ENCODE peak calls at places on chromosomes 13 and 19, in six cellular contexts. K is SK-N-SH, Q is HCT116, M is neural progenitor cell, Y is GM23248, P is OCI-LY7. L is an unnamed sample.

GRCh38 chr13:105612541-105612940 is 922.9 kb downstream of the EFNB2 start:
- DNase-seq in Q (no peak), Y (no peak), M (no peak), K (no peak), P (no peak), L (no peak)

GRCh38 chr19:49017666-49018351 is 918 bp upstream of the LHB start:
- DNase-seq in M (peak; percentile 79), Q (peak; percentile 60), Y (peak; percentile 83), K (peak; percentile 89), P (peak; percentile 73), L (peak; percentile 83)

GRCh38 chr13:21674271-21675009 is 3.6 kb downstream of the FGF9 start:
- DNase-seq in P (peak; percentile 75), M (peak; percentile 77), Q (no peak), K (peak; percentile 42), Y (peak; percentile 42), L (peak; percentile 65)

GRCh38 chr13:99258210-99258860 is at the start of gene GPR18:
- DNase-seq in M (no peak), Q (no peak), Y (no peak), K (no peak), P (peak; percentile 66), L (no peak)

GRCh38 chr13:50990540-50991506 is 81.2 kb downstream of the RNASEH2B start:
- DNase-seq in K (peak; percentile 34), Q (no peak), P (no peak), Y (peak; percentile 87), M (peak; percentile 49), L (peak; percentile 44)

GRCh38 chr13:20847298-20847697 is 55.2 kb downstream of the XPO4 start:
- DNase-seq in P (no peak), M (no peak), Q (no peak), Y (no peak), K (no peak), L (peak; percentile 33)

GRCh38 chr13:23544668-23545067 is 25.5 kb upstream of the TNFRSF19 start:
- DNase-seq in K (no peak), M (no peak), P (no peak), Q (no peak), Y (no peak), L (no peak)

GRCh38 chr13:107832521-107833095 is 382.7 kb downstream of the LIG4 start:
- DNase-seq in Y (no peak), P (no peak), K (no peak), M (peak; percentile 52), Q (no peak), L (peak; percentile 23)

GRCh38 chr13:113992276-113993005 is 18.6 kb upstream of the C13orf46 start:
- DNase-seq in K (no peak), P (no peak), Y (no peak), M (no peak), Q (no peak), L (no peak)

GRCh38 chr13:98207411-98207810 is 30.3 kb upstream of the RNF113B start:
- DNase-seq in Y (peak; percentile 48), Q (no peak), P (no peak), K (no peak), M (no peak), L (no peak)

GRCh38 chr19:2170219-2170618 is 6.5 kb downstream of the DOT1L start:
- DNase-seq in M (peak; percentile 77), Y (no peak), Q (no peak), K (no peak), P (no peak), L (no peak)

GRCh38 chr19:41447732-41448332 is 4.9 kb downstream of the ERICH4 start:
- DNase-seq in Q (no peak), Y (no peak), K (no peak), M (no peak), P (no peak), L (no peak)

GRCh38 chr13:37136633-37137032 is 31.2 kb upstream of the CSNK1A1L start:
- DNase-seq in M (no peak), Y (no peak), K (no peak), Q (no peak), P (no peak), L (no peak)

GRCh38 chr19:12000152-12000981 is 35.1 kb downstream of the ZNF433 start:
- DNase-seq in P (peak; percentile 18), M (no peak), Q (no peak), K (no peak), Y (peak; percentile 56), L (no peak)

GRCh38 chr13:44368062-44368591 is 5.5 kb upstream of the SERP2 start:
- DNase-seq in Q (no peak), M (no peak), P (no peak), Y (peak; percentile 59), K (peak; percentile 67), L (no peak)

GRCh38 chr13:43339843-43340550 is 316.6 kb downstream of the DNAJC15 start:
- DNase-seq in Y (peak; percentile 49), Q (no peak), K (no peak), M (no peak), P (no peak), L (no peak)

GRCh38 chr19:4986056-4986455 is 17.1 kb downstream of the KDM4B start:
- DNase-seq in M (no peak), K (no peak), Q (no peak), P (no peak), Y (no peak), L (no peak)

GRCh38 chr13:113882266-113882627 is 18.4 kb upstream of the GAS6 start:
- DNase-seq in P (no peak), Q (no peak), M (no peak), Y (no peak), K (no peak), L (no peak)

GRCh38 chr13:68160466-68160865 is 930.3 kb upstream of the PCDH9 start:
- DNase-seq in Q (no peak), Y (no peak), K (no peak), M (no peak), P (no peak), L (no peak)

GRCh38 chr19:54470991-54471782 is 1.9 kb downstream of the CDC42EP5 start:
- DNase-seq in P (no peak), Q (no peak), K (no peak), Y (peak; percentile 68), M (peak; percentile 49), L (peak; percentile 69)

GRCh38 chr13:99396446-99396845 is 89.2 kb upstream of the GPR183 start:
- DNase-seq in Y (no peak), P (no peak), Q (no peak), M (no peak), K (no peak), L (no peak)

GRCh38 chr13:24165746-24166145 is 5.2 kb downstream of the SPATA13 start:
- DNase-seq in M (no peak), Y (peak; percentile 86), P (no peak), K (no peak), Q (no peak), L (no peak)

GRCh38 chr19:15265214-15265613 is 33.0 kb upstream of the EPHX3 start:
- DNase-seq in P (no peak), K (no peak), M (no peak), Y (no peak), Q (no peak), L (no peak)

GRCh38 chr13:23990443-23990842 is 93.1 kb upstream of the C1QTNF9B start:
- DNase-seq in P (no peak), M (no peak), K (no peak), Y (no peak), Q (no peak), L (no peak)

GRCh38 chr13:111916201-111916600 is 150.7 kb upstream of the SOX1 start:
- DNase-seq in Y (no peak), M (no peak), Q (no peak), K (no peak), P (no peak), L (no peak)

GRCh38 chr19:17205237-17206140 is 9.7 kb upstream of the USE1 start:
- DNase-seq in P (peak; percentile 65), M (peak; percentile 75), Y (peak; percentile 69), Q (no peak), K (peak; percentile 74), L (peak; percentile 90)

DNA sequence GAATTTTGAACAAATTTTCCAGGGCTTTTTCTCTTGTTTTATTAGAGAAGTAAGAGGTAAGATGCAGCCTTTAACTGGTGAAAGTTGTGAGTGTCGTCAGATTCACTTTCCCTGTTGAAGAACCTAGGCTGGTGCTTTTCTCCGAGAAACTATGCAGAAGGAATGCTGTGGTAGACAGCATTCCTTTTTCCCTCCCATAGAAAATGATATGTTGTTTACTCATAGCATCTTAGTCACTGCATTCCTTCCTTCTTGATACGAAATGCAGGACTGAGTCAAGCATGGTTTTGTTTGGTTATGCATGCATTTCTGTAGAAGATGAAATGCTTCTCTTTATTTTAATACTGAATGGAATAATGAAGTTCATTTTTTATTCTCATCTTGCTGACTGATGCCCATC is 3.4 kb downstream of the ITGBL1 start:
- DNase-seq in K (no peak), P (no peak), M (no peak), Q (no peak), Y (peak; percentile 95), L (peak; percentile 33)
- H3K4me1 ChIP-seq in K (peaks cover 11% of the 10 kb centered on the region), P (no peaks in the 10 kb centered on the region), M (no peaks in the 10 kb centered on the region), Q (peaks cover 15% of the 10 kb centered on the region), Y (peaks cover 52% of the 10 kb centered on the region), L (peaks cover 14% of the 10 kb centered on the region)

DNA sequence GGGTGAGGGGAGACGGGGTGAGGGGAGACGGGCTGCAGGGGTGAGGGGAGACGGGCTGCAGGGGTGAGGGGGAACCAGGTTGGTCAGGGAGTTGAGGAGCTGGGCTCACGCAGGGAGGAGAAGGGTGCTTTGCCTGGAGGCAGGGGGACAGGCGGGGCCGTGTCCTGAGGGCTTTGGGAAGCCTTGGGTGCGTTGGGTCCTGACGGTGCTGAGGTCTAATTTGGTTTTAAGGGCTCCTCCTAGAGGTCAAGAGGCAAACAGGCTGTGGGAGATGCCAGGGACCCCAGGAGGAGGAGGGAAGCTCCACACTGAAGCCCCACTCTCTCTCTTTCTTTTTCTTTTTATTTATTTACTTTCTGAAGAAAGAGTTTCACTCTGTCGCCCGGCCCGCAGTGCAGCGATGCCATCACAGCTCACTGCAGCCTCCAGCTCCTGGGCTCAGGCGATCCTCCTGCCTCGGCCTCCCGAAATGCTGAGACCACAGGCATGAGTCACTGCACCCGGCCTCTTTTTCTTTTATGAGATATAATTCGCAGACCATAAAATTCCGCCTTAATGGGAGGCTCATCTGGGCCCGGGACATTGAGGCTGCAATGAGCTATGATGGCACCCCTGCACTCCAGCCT is 9.3 kb upstream of the MISP start:
- DNase-seq in K (peak; percentile 71), Y (no peak), M (peak; percentile 70), P (peak; percentile 51), Q (no peak), L (peak; percentile 90)
- TF ChIP-seq EZH2phosphoT487 in K (no peak), Y (no peak), M (no peak), P (no peak), Q (no peak), L (no peak)

GRCh38 chr19:3397266-3398022 is 31.1 kb downstream of the NFIC start:
- DNase-seq in Q (peak; percentile 21), Y (peak; percentile 55), M (peak; percentile 30), K (peak; percentile 47), P (no peak), L (peak; percentile 60)
- H3K4me1 ChIP-seq in Q (peaks cover 17% of the 10 kb centered on the region), Y (peaks cover 24% of the 10 kb centered on the region), M (no peaks in the 10 kb centered on the region), K (peaks cover 2% of the 10 kb centered on the region), P (no peaks in the 10 kb centered on the region), L (no peaks in the 10 kb centered on the region)

DNA sequence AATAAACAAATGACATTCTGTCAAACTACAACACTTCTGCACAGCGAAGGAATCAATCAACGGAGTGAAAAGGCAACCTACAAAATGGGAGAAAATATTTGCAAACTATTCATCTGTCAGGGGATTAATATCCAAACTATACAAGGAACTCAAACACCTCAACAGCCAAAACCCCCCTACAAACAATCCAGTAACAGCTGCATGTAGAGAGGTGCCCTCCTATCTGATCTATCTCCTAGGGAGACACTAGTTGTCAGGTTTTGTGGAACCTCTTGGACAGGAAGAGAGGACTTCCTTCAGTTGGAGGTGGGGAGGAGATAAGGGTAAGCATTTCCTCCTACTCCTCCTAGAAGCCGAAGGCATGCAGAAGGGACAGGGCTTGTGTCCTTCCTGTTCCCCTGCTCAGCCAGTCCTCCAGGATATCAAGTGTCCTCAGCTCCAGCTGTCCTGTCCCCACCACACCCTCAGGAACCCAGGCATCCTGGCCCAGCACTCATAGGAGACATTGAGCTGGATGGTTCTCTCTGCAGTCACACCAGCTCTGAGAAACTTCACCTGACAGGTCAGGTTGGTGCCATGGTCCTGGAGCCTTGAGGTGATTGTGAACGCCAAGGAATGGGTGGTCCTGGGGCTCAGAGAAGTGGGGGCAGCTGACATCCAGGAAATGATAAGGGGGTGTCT is 9.8 kb upstream of the SIGLEC8 start:
- DNase-seq in Q (no peak), K (no peak), Y (no peak), M (no peak), P (no peak), L (no peak)
- TF ChIP-seq EZH2phosphoT487 in Q (no peak), K (no peak), Y (no peak), M (no peak), P (no peak), L (no peak)

L was measured in GM23338.